ENCODE peak calls at places on chromosomes 1 and 21, in nine cellular contexts. V, T, X, D, O, W, E, F and H are unnamed samples.

GRCh38 chr1:54996359-54996868 is 2.3 kb upstream of the BSND start:
- DNase-seq in W (no peak), X (no peak), E (peak; percentile 89), T (peak; percentile 78), V (peak; percentile 74), O (peak; percentile 41), F (no peak), D (peak; percentile 38), H (no peak)

GRCh38 chr1:211613108-211613947 is 34.4 kb upstream of the SLC30A1 start:
- DNase-seq in E (no peak), W (peak; percentile 75), V (peak; percentile 77), O (peak; percentile 79), T (peak; percentile 95), D (peak; percentile 97), F (peak; percentile 97), X (peak; percentile 52), H (peak; percentile 95)

GRCh38 chr1:96360036-96360795 is 361.4 kb upstream of the PTBP2 start:
- DNase-seq in T (no peak), O (peak; percentile 87), W (no peak), E (no peak), D (no peak), X (no peak), F (no peak), V (no peak), H (no peak)

GRCh38 chr1:12615916-12616708 is 1.9 kb downstream of the DHRS3 start:
- DNase-seq in F (no peak), V (peak; percentile 49), T (peak; percentile 88), W (no peak), X (peak; percentile 51), D (peak; percentile 80), E (peak; percentile 86), O (peak; percentile 28), H (no peak)

GRCh38 chr1:14696766-14697165 is 98.3 kb downstream of the KAZN start:
- DNase-seq in D (no peak), X (no peak), E (no peak), W (no peak), O (no peak), T (no peak), F (no peak), V (no peak), H (no peak)

GRCh38 chr21:35530726-35531125 is 481.6 kb upstream of the RUNX1 start:
- DNase-seq in E (no peak), F (no peak), V (no peak), T (no peak), O (no peak), W (no peak), X (no peak), D (no peak), H (no peak)

GRCh38 chr1:19866758-19867157 is 15.4 kb upstream of the OTUD3 start:
- DNase-seq in O (no peak), W (no peak), D (no peak), V (no peak), T (no peak), E (no peak), F (no peak), X (no peak), H (no peak)

GRCh38 chr1:29267341-29268070 is 31.2 kb downstream of the PTPRU start:
- DNase-seq in E (no peak), W (no peak), F (no peak), D (no peak), V (peak; percentile 57), X (no peak), T (peak; percentile 32), O (no peak), H (no peak)

GRCh38 chr1:119008483-119009299 is 20.5 kb upstream of the TBX15 start:
- DNase-seq in X (no peak), W (peak; percentile 11), F (no peak), E (peak; percentile 58), D (no peak), O (peak; percentile 67), T (no peak), V (peak; percentile 64), H (no peak)

GRCh38 chr1:93980320-93980744 is 71.1 kb upstream of the GCLM start:
- DNase-seq in X (no peak), V (peak; percentile 21), O (no peak), E (peak; percentile 43), T (no peak), F (no peak), D (no peak), W (no peak), H (no peak)

GRCh38 chr1:12345350-12346217 is 115.8 kb downstream of the VPS13D start:
- DNase-seq in O (no peak), D (no peak), E (no peak), W (no peak), X (no peak), T (no peak), F (no peak), V (no peak), H (no peak)

GRCh38 chr1:52911541-52911940 is 10.0 kb downstream of the ECHDC2 start:
- DNase-seq in F (no peak), E (no peak), V (no peak), X (no peak), D (no peak), T (no peak), W (no peak), O (no peak), H (no peak)

GRCh38 chr1:54782156-54782555 is 17.8 kb upstream of the PARS2 start:
- DNase-seq in V (no peak), D (no peak), E (no peak), X (no peak), O (no peak), T (no peak), W (no peak), F (no peak), H (no peak)

GRCh38 chr1:22494943-22495579 is 43.4 kb downstream of the ZBTB40 start:
- DNase-seq in X (no peak), D (no peak), T (no peak), W (no peak), E (no peak), O (no peak), V (no peak), F (no peak), H (no peak)

GRCh38 chr1:5901150-5901549 is 91.1 kb downstream of the NPHP4 start:
- DNase-seq in D (no peak), O (peak; percentile 69), E (no peak), T (no peak), X (no peak), W (no peak), V (no peak), F (no peak), H (no peak)

GRCh38 chr1:3403388-3404179 is 50.9 kb upstream of the ARHGEF16 start:
- DNase-seq in X (no peak), E (peak; percentile 74), W (no peak), F (no peak), V (no peak), T (no peak), D (no peak), O (no peak), H (no peak)

DNA sequence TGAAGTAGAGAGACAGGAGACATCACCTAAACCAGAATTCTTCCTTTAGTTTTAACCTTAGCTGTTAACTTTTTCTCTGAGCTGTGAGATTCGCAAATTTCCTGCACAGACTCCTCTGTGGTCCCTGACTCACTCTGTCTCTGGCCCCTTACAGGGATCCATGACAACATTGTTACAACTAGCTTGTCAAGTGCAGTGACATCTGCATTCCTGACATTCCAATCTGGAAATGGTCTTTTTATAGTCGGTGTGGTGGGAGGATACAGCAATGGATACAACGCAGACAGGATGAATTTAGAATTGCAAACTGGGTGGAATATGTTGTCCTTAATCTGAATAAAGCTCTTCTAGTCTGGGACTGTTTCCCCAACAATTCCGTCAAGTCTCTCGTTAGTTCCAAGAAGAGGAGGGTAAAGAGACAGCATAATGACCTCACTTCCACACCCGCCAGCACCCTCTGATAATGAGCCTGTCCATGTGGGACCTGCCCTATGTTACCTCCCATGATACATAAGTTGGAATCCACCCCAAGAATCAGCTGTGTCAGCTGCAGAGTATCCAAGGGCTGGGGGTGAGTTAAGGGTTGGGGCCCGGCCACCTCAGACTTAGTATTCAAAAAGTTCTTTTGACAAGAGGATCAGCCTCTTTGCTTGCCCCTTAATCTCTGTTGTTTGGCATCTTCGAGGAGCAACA is 49.4 kb downstream of the ILDR2 start:
- DNase-seq in W (no peak), T (no peak), V (peak; percentile 65), D (no peak), X (no peak), O (peak; percentile 11), E (peak; percentile 46), F (no peak), H (peak; percentile 27)
- H3K4me3 ChIP-seq in W (no peak overlapping the region), T (no peak overlapping the region), V (no peak overlapping the region), D (no peak overlapping the region), X (no peak overlapping the region), O (no peak overlapping the region), E (no peak overlapping the region), F (no peak overlapping the region), H (no peak overlapping the region)

DNA sequence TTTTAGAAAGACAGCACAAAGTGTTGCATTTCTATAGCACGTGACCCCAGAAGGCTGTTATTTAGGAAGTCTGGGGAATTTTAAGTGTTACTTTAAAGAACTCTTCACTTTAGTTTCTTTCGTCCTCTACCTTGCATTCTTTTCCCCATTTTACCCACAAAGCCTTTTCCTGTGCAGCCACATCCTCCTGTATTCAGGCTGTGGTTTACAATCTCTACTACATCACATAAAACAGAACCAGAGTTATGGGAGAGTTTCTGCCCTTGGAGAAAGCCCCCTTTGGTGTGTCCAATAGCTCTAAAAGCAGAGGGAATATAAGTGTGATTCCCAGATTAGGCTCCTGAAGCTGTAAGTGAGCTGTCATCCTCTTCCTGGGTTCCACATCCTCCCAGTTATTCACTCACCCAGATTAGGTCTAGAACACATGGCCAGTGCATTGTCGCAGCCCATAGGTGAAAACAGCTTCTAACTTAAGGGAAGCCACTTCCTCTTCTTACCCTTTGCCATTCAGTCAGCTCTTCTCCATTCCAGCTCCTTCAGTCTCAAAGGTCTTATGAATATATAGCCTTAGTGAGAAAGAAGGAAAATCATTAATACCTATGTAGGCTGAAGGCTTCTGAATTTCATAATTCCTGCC is 171.1 kb downstream of the PIGK start:
- DNase-seq in W (no peak), O (no peak), T (no peak), F (peak; percentile 89), D (no peak), X (no peak), E (no peak), V (no peak), H (no peak)
- TF ChIP-seq CTCF in W (no peak), O (no peak), T (no peak), F (no peak), D (no peak), X (no peak), E (no peak), V (no peak), H (no peak)

GRCh38 chr1:220347654-220348175 is 75.5 kb upstream of the RAB3GAP2 start:
- DNase-seq in O (no peak), F (no peak), W (no peak), E (no peak), D (no peak), X (no peak), V (no peak), T (no peak), H (no peak)
- H3K4me3 ChIP-seq in O (no peak overlapping the region), F (no peak overlapping the region), W (no peak overlapping the region), E (no peak overlapping the region), D (no peak overlapping the region), X (no peak overlapping the region), V (no peak overlapping the region), T (no peak overlapping the region), H (no peak overlapping the region)

DNA sequence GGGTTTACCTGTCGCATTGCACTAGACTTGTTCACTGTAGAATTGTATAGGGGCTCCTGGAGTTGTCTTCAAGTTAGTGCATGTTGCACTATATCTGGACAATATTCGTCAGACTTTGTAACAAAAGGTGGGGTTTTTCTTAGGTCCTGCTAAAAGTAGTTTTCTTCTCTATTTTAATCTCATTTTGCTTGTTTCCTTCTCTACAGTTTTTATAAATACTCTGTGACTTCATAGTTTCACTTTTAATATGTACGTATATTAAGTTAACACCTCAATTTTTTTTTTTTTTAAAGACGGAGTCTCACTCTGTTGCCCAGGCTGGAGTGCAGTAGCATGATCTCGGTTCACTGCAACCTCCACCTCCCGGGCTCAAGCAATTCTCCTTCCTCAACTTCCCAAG is 26.5 kb upstream of the MRPS6 start:
- DNase-seq in E (no peak), X (no peak), V (no peak), T (no peak), O (no peak), F (no peak), W (no peak), D (no peak), H (no peak)
- TF ChIP-seq CTCF in E (no peak), X (no peak), V (no peak), T (no peak), O (no peak), F (no peak), W (no peak), D (no peak), H (no peak)